ENCODE peak calls at places on chromosomes 4 and X, in seven cellular contexts. X is activated B cell treated with CpG ODN at 0.5 μM for 24 hours; H is CD8-positive, alpha-beta T cell; G is fibroblast of mammary gland; O is mammary epithelial cell; K is AG04450; F is H9. W is an unnamed sample.

GRCh38 chr4:14850374-14851097 is 151.7 kb upstream of the CPEB2 start:
- DNase-seq in O (no peak), G (no peak), F (no peak), X (no peak), K (no peak), H (no peak), W (no peak)

GRCh38 chrX:101430457-101431078 is 22.5 kb downstream of the HNRNPH2 start:
- DNase-seq in K (no peak), G (peak; percentile 69), O (peak; percentile 32), F (no peak), X (no peak), H (no peak), W (no peak)

GRCh38 chrX:110162867-110163266 is 155.0 kb downstream of the AMMECR1 start:
- DNase-seq in G (no peak), X (no peak), K (no peak), O (peak; percentile 49), F (no peak), H (no peak), W (no peak)

GRCh38 chr4:128608006-128608405 is 201.5 kb upstream of the JADE1 start:
- DNase-seq in G (no peak), F (no peak), H (no peak), K (no peak), O (no peak), X (no peak), W (no peak)

GRCh38 chr4:101973331-101973730 is 182.8 kb downstream of the BANK1 start:
- DNase-seq in H (no peak), X (no peak), F (no peak), G (no peak), O (no peak), K (no peak), W (no peak)

GRCh38 chr4:113821851-113822250 is 60.3 kb upstream of the CAMK2D start:
- DNase-seq in X (no peak), O (peak; percentile 84), F (no peak), G (no peak), K (no peak), H (no peak), W (no peak)

GRCh38 chrX:39753296-39753996 is 344.3 kb downstream of the BCOR start:
- DNase-seq in H (no peak), K (no peak), X (no peak), F (no peak), G (no peak), O (peak; percentile 34), W (no peak)

GRCh38 chr4:138406881-138407280 is 164.7 kb upstream of the SLC7A11 start:
- DNase-seq in G (peak; percentile 35), O (peak; percentile 4), F (no peak), X (no peak), H (no peak), K (no peak), W (no peak)

GRCh38 chrX:107691024-107691448 is 62.7 kb downstream of the PRPS1 start:
- DNase-seq in G (peak; percentile 60), F (no peak), H (no peak), K (no peak), O (no peak), X (no peak), W (no peak)

GRCh38 chr4:32987111-32987510 is 2266.9 kb downstream of the PCDH7 start:
- DNase-seq in O (no peak), H (no peak), X (no peak), G (no peak), F (no peak), K (no peak), W (no peak)

GRCh38 chr4:2462992-2463762 is 5.7 kb upstream of the RNF4 start:
- DNase-seq in K (no peak), O (no peak), X (no peak), H (no peak), F (peak; percentile 61), G (no peak), W (no peak)

GRCh38 chr4:96295143-96295763 is 455.4 kb downstream of the PDHA2 start:
- DNase-seq in H (no peak), F (no peak), O (no peak), K (no peak), G (no peak), X (no peak), W (no peak)

GRCh38 chr4:138259801-138260200 is 17.7 kb upstream of the SLC7A11 start:
- DNase-seq in G (peak; percentile 68), O (peak; percentile 84), K (no peak), X (no peak), F (no peak), H (no peak), W (no peak)

GRCh38 chrX:40845331-40845911 is 110.1 kb upstream of the MED14 start:
- DNase-seq in X (no peak), F (peak; percentile 72), O (peak; percentile 55), G (peak; percentile 91), K (peak; percentile 85), H (no peak), W (no peak)

DNA sequence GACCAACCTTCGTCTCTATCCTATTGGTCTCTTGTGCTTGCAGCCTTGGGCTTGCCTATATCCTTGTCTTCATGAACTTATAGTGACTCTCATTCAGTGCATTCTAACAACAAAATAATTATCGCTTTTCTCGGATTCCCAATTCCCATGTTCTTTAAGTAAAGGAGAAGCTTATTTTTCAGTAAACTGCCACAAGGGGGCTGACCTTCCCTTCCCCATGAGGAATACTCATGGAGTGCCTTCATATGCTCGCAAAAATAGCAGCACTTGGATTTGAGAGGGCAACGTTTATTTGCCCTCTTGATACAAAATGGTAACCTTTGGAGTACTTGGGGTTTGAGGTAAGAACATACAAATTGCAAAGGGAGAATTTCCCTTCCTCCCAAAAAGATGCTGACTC is 183.2 kb upstream of the TENT5D start:
- DNase-seq in X (no peak), G (no peak), F (no peak), K (no peak), H (no peak), O (no peak), W (no peak)
- TF ChIP-seq CTCF in X (no peak), G (no peak), F (peak; percentile 50), K (no peak), H (no peak), O (no peak), W (no peak)

GRCh38 chrX:70437011-70437410 is 7.6 kb upstream of the DLG3 start:
- DNase-seq in X (no peak), O (no peak), H (no peak), F (no peak), G (peak; percentile 24), K (no peak), W (no peak)

GRCh38 chrX:70434914-70435586 is 9.6 kb upstream of the DLG3 start:
- DNase-seq in F (no peak), K (no peak), H (no peak), O (no peak), G (peak; percentile 18), X (no peak), W (no peak)

GRCh38 chrX:70434352-70434866 is 10.2 kb upstream of the DLG3 start:
- DNase-seq in H (no peak), O (peak; percentile 76), G (peak; percentile 69), K (peak; percentile 29), F (peak; percentile 93), X (peak; percentile 31), W (peak; percentile 89)

GRCh38 chrX:70437921-70438665 is 6.5 kb upstream of the DLG3 start:
- DNase-seq in G (no peak), F (no peak), H (no peak), X (no peak), K (no peak), O (no peak), W (no peak)

DNA sequence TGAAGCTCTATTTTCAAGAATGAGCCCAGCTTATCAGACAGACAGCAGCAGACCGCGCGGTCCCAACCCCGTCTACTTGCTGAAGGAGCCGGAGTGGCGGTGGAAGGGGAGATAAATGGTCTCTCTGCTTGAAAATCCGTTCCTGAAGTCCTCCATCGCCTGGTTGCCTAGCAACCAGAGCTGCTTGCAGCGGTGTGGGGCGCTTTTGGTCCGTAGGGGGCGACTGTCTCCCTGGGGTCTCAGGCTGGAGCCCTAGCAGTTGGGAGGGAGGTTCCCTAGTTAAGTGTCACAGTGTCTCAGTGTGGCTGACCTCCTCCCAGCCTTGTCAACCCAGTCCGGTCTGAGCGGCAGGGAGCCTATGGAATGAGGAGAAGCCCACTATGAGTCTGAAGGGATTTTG is 8.3 kb upstream of the DLG3 start:
- DNase-seq in X (no peak), K (no peak), H (no peak), F (peak; percentile 72), O (no peak), G (peak; percentile 8), W (peak; percentile 45)
- TF ChIP-seq CTCF in X (no peak), K (no peak), H (no peak), F (peak; percentile 59), O (no peak), G (peak; percentile 1), W (peak; percentile 7)

DNA sequence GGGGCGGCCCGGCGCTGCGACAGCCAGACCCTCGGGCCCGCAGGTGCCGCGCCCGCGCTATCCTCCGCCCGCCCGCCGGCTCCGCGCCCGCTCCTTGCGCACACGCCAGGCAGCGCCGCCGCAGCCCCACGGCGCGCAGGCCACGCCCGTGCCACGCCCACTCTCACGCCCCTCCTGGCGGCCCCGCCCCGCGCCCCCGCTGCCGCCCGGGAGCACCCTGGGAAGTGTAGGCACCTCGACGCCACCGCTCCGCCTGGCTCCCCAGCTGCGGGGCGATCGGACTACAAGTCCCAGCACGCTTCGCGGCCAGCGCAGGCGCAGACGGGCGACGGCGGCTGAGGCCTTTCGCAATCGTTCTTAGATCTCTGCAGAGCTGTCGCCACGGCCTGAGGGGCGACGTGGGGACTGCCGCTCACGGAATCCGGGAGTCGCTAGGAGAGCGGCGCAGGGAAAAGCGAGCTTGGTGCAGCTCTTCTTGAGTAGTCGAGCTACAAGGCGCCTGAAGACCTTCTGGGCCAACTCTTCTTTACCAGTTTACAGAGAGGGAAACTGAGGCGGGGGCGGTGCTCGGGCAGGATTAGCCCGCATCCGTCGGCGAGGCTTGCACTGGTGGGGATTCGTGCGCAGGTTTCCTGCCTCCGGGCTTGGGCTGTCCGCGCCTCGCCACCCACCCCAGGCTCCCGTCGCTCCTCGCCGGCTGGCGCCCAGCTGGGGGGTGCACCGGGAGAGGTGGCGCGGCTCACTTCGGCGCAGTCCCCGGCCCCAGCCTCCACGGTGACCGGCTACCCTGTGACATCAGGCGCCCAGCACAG is at the start of gene ABLIM2:
- DNase-seq in F (peak; percentile 98), H (peak; percentile 99), X (peak; percentile 100), G (peak; percentile 96), K (peak; percentile 93), O (peak; percentile 92), W (peak; percentile 99)
- TF ChIP-seq CTCF in F (no peak), H (no peak), X (no peak), G (no peak), K (no peak), O (no peak), W (no peak)

DNA sequence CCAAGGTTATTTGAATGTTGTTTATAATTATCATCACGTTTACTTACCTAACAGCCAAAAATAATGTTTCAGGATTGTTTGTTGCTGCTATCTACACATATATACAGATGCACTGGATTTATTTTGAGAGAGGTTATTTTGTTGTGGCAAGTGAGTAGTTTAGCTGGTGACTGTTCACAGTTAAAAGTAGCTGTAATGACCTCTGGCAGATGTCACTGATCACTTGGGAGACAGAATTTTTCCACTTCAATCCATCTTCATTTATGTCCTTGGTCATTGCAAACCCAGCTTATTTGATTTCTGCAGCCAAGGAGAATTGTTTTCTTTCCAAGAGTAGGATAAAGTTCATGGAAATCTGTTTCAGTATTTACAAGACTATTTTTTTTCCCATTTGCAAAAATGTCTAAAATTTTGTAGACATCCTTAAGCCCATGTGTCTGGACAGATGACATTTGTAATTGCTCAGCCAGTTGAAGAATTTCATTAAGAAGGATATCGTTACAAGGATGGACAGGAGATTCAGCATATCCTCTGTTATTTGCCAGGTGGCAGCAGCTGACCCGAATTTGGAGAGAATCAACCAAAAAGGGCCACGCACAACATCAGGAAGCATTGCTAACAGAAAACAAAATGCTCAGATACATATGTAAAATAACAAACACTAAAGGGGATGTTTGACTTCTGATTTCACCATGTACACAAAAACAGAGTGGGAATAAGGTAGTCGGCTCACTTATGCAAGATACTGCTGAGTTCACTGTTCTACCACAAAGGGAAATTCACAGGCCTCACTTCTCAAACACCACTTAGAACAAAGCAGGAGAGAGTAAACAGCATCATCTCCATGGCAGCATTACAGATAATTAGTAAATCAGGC is 64.5 kb downstream of the GPRIN3 start:
- DNase-seq in O (no peak), X (no peak), K (no peak), H (no peak), G (no peak), F (no peak), W (no peak)
- TF ChIP-seq CTCF in O (no peak), X (no peak), K (no peak), H (no peak), G (no peak), F (no peak), W (no peak)